ENCODE peak calls at places on chromosomes 5 and 9, in five cellular contexts. Y is cardiac fibroblast; I is HL-60; E is CD8-positive, alpha-beta memory T cell; F is trophoblast cell. S is an unnamed sample.

GRCh38 chr5:1930501-1930879 is 47.8 kb upstream of the IRX4 start:
- DNase-seq in Y (no peak), I (no peak), E (no peak), F (peak), S (no peak)

GRCh38 chr5:173472164-173472563 is 143.9 kb upstream of the STC2 start:
- DNase-seq in Y (peak), I (no peak), E (no peak), F (peak), S (no peak)

GRCh38 chr5:14557840-14558239 is 23.8 kb upstream of the OTULINL start:
- DNase-seq in Y (no peak), I (no peak), E (no peak), F (peak), S (no peak)

GRCh38 chr5:34721359-34721758 is 65.2 kb downstream of the RAI14 start:
- DNase-seq in Y (peak), I (no peak), E (no peak), F (peak), S (no peak)

GRCh38 chr5:93070938-93071337 is 510.1 kb downstream of the NR2F1-AS1 start:
- DNase-seq in Y (no peak), I (no peak), E (no peak), F (no peak), S (no peak)

GRCh38 chr5:82278711-82279370 is 687 bp upstream of the RPS23 start:
- DNase-seq in Y (no peak), I (no peak), E (no peak), F (no peak), S (peak)

GRCh38 chr5:19790811-19791466 is 197.1 kb downstream of the CDH18 start:
- DNase-seq in Y (no peak), I (no peak), E (no peak), F (peak), S (no peak)

GRCh38 chr9:16501726-16502125 is 368.7 kb downstream of the BNC2 start:
- DNase-seq in Y (peak), I (no peak), E (no peak), F (peak), S (no peak)

GRCh38 chr9:121350993-121351561 is 19.0 kb downstream of the STOM start:
- DNase-seq in Y (peak), I (no peak), E (no peak), F (peak), S (no peak)

GRCh38 chr5:122312670-122312988 is 592 bp downstream of the SNCAIP start:
- DNase-seq in Y (peak), I (no peak), E (no peak), F (peak), S (peak)

GRCh38 chr9:113896713-113897112 is 20.6 kb downstream of the ZNF618 start:
- DNase-seq in Y (no peak), I (no peak), E (no peak), F (no peak), S (no peak)

GRCh38 chr5:141874262-141874964 is 3.8 kb downstream of the PCDH1 start:
- DNase-seq in Y (no peak), I (no peak), E (no peak), F (peak), S (peak)
- H3K4me3 ChIP-seq in Y (no peak), I (no peak), E (no peak), F (no peak), S (no peak)

GRCh38 chr5:138096997-138097828 is 13.4 kb downstream of the WNT8A start:
- DNase-seq in Y (no peak), I (no peak), E (no peak), F (no peak), S (no peak)
- H3K4me3 ChIP-seq in Y (no peak), I (no peak), E (no peak), F (no peak), S (no peak)

GRCh38 chr9:137643921-137644320 is 25.1 kb downstream of the EHMT1 start:
- DNase-seq in Y (no peak), I (no peak), E (no peak), F (no peak), S (peak)

GRCh38 chr9:137647096-137647709 is 28.4 kb downstream of the EHMT1 start:
- DNase-seq in Y (no peak), I (peak), E (no peak), F (no peak), S (peak)

GRCh38 chr9:137645211-137645610 is 26.4 kb downstream of the EHMT1 start:
- DNase-seq in Y (no peak), I (no peak), E (no peak), F (no peak), S (peak)

GRCh38 chr9:137648396-137648795 is 29.6 kb downstream of the EHMT1 start:
- DNase-seq in Y (peak), I (no peak), E (no peak), F (no peak), S (peak)

DNA sequence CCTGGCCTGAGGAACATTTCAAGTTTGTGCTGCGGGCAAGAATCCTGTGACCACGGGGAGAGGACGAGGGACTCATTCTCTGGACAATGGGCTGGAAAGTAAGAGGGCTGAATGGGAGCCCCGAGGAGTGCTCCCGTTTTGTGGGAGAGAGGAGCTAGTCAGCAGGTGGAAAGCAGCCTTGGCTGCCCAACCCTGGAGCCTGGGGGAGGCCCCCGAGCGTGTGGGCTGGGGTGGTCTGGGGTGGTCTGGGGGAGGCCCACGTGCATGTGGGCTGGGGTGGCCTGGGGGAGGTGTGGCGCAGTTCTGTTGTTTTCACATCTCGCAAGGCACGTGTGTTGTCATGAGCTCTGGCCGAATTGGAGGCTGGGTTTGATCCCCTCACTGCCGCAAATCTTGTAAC is 27.5 kb downstream of the EHMT1 start:
- DNase-seq in Y (no peak), I (no peak), E (no peak), F (no peak), S (peak)
- H3K4me3 ChIP-seq in Y (no peak), I (no peak), E (no peak), F (no peak), S (no peak)

DNA sequence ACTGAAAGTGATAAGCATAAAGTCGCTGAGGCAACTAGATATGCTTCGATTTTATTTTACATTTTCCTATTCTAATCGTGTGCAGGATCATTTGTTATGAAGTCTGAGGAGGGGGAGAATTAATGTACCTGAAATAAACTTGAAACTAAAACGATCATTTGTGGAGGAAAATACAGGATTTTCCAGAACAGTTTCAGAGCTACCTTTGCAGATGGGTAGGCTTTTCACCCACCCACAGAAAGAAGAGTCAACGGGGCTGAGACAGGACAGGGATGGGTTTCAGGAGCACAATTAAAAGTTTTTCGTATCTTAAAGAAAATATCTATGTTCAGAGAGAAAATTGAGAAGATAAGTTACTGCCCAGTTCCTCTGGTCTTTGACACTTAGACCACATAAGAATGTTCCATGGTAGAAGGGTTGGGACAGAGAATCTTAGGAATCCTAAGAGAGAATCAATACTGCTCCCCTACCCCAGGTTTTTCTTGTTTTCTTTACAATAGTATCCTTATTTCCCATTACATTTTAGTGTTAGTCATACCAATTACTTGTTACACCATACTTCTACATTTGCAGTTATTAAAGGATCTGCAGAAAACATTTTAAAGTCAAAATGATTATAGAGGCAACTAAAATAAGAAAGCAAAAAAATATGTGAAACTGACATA is 211.4 kb downstream of the DEPDC1B start:
- DNase-seq in Y (no peak), I (no peak), E (no peak), F (no peak), S (no peak)
- H3K4me3 ChIP-seq in Y (no peak), I (no peak), E (no peak), F (no peak), S (no peak)

GRCh38 chr5:95956900-95957293 is 4.8 kb downstream of the ELL2 start:
- DNase-seq in Y (no peak), I (no peak), E (no peak), F (no peak), S (no peak)
- H3K4me3 ChIP-seq in Y (no peak), I (no peak), E (no peak), F (no peak), S (no peak)

DNA sequence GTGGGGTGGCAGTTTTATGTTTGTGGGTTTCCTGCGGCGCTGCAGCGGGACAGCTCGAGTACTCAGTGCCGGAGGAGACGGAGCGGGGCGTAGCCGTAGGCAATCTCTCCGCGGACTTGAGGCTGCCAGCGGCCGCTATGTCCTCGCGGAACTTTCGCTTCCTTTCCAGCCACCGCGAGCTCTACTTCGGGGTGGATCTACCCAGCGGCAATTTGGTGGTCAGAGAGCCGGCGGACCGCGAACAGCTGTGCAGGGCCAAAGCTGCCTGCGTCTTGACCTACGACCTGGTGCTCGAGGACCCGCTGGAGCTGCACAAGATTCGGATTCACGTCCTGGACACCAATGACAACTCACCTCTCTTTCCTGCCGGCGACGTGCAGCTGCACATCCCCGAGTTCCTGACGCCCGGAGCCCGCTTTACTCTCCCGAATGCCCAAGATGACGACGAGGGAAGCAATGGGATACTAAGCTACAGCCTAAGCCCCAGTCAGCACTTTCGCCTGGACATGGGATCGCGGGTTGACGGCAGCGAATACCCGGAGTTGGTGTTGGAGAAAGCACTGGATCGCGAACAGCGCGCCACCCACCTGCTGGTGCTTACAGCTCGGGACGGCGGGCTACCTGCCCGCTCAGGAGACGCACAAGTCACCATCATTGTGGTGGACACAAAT is 939 bp downstream of the PCDHAC1 start:
- DNase-seq in Y (peak), I (no peak), E (no peak), F (no peak), S (no peak)
- H3K4me3 ChIP-seq in Y (peak), I (no peak), E (no peak), F (peak), S (peak)

DNA sequence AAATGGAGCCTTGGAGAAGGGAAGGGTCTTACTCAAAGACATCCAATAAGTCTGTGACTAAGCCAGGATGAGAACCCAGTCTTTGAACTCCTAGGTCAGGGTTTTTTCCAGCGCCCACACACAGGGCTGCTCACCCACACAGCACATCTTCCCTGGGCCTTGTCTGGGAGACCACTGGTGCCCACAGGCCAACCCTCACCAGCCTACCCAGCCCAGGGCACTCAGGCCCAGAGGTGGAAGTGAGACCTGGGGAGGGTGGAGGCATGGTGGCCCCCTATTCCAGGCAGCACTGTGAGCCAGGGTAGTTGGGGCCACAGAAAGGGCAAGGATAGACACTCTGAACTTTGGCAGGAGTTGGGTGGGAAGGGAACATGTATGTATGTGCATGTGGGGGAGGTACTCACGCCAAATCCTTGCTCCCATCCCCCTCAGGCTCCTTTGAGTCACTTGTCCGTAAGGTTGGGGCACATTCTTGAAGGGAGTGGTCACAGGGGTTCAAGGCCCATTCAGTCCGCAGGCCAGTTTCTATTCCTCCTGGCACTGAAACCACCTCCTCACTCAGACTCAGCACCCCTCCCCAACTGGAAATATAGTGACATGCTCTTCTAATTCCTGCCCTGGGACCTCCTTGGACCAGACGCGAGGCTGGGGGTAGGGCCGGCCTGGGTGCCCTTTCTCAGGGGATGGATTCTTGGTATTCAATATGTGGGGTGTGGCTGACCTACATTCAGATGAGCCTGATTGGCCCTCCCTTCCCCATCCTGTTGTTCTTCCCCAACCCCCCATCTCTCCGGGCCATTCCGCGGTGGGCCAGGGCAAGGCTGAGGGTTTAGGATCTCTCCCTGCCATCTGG is 2.9 kb upstream of the SLC4A9 start:
- DNase-seq in Y (no peak), I (no peak), E (no peak), F (no peak), S (no peak)
- H3K4me3 ChIP-seq in Y (no peak), I (no peak), E (peak), F (no peak), S (peak)

DNA sequence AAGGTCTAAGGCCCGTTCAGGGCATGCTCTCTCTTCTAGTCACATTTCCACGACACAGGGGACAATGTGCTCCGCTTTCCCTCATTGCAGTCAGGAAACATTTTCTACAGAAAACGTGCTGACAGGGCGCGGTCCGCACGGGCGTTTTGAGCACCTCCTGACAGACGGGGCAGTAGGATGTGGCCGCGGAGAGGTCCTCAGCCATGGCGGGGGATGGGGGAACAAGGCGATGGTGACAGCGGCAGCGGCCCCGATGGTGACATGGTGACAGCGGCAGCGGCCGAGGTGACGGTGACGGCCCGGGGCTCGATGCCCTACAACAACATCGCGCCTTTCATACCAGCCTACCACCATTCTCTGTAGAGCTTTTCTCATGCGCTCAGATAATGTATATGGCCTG is 4.1 kb downstream of the PLPP1 start:
- DNase-seq in Y (no peak), I (no peak), E (no peak), F (no peak), S (no peak)
- H3K4me3 ChIP-seq in Y (no peak), I (no peak), E (no peak), F (no peak), S (no peak)

GRCh38 chr5:112957970-112958773 is 18.4 kb upstream of the DCP2 start:
- DNase-seq in Y (peak), I (no peak), E (no peak), F (no peak), S (no peak)
- H3K4me3 ChIP-seq in Y (no peak), I (no peak), E (no peak), F (no peak), S (no peak)

GRCh38 chr5:43309122-43309521 is 4.1 kb downstream of the HMGCS1 start:
- DNase-seq in Y (no peak), I (no peak), E (no peak), F (no peak), S (no peak)
- H3K4me3 ChIP-seq in Y (peak), I (no peak), E (no peak), F (no peak), S (no peak)

S was measured in spleen.